ENCODE peak calls at places on chromosomes 4 and X, in eight cellular contexts. L is GM23338; U is thyroid gland; T is right lobe of liver; P is transverse colon; Q is ascending aorta; X is stomach; S is naive thymus-derived CD4-positive, alpha-beta T cell. O is an unnamed sample. For H3K4me1, the result is how much of the 10 kb centered on the place peaks cover.

GRCh38 chr4:152014280-152014679 is 253.5 kb upstream of the GATB start:
- DNase-seq in Q (no peak), T (no peak), X (no peak), P (peak), L (no peak), U (no peak), S (no peak), O (no peak)

GRCh38 chr4:168496834-168497233 is at the start of gene PALLD:
- DNase-seq in P (no peak), Q (no peak), L (no peak), X (no peak), T (no peak), S (no peak), U (peak), O (no peak)

GRCh38 chr4:101345271-101345595 is 2.1 kb downstream of the PPP3CA start:
- DNase-seq in U (no peak), P (no peak), T (no peak), Q (no peak), L (no peak), X (no peak), S (peak), O (no peak)

GRCh38 chr4:139686130-139686529 is 20.5 kb downstream of the MGST2 start:
- DNase-seq in X (no peak), S (no peak), Q (no peak), U (no peak), T (no peak), L (no peak), P (no peak), O (no peak)

GRCh38 chr4:7938513-7939376 is 916 bp downstream of the AFAP1 start:
- DNase-seq in Q (no peak), U (peak), P (peak), L (peak), X (peak), S (no peak), T (peak), O (no peak)

GRCh38 chr4:140234697-140235060 is 80.7 kb upstream of the MAML3 start:
- DNase-seq in X (no peak), P (no peak), L (no peak), Q (no peak), S (no peak), T (no peak), U (no peak), O (no peak)

GRCh38 chr4:79334341-79334740 is 8.5 kb upstream of the NAA11 start:
- DNase-seq in P (no peak), Q (no peak), X (no peak), S (no peak), L (no peak), T (no peak), U (no peak), O (no peak)

GRCh38 chr4:40651280-40651679 is 21.6 kb upstream of the RBM47 start:
- DNase-seq in S (no peak), Q (no peak), U (no peak), T (no peak), P (no peak), L (no peak), X (no peak), O (no peak)

GRCh38 chr4:146333187-146333894 is 119.0 kb downstream of the REELD1 start:
- DNase-seq in T (no peak), U (no peak), P (peak), Q (no peak), S (no peak), X (no peak), L (no peak), O (no peak)

GRCh38 chr4:173529505-173530325 is at the start of gene HAND2:
- DNase-seq in X (no peak), P (peak), T (no peak), Q (no peak), S (no peak), U (no peak), L (peak), O (no peak)

GRCh38 chr4:172982151-172982590 is 186.4 kb upstream of the GALNT7 start:
- DNase-seq in T (no peak), Q (peak), P (no peak), X (peak), S (no peak), L (no peak), U (peak), O (no peak)

GRCh38 chr4:110963621-110964020 is 340.7 kb upstream of the PITX2 start:
- DNase-seq in U (no peak), T (no peak), X (no peak), Q (no peak), L (no peak), P (no peak), S (no peak), O (no peak)

GRCh38 chrX:129553619-129554288 is 13.7 kb downstream of the OCRL start:
- DNase-seq in L (no peak), U (no peak), P (no peak), S (no peak), T (no peak), Q (no peak), X (no peak), O (no peak)

GRCh38 chrX:69195197-69195596 is 29.9 kb upstream of the PJA1 start:
- DNase-seq in X (no peak), U (no peak), P (no peak), Q (no peak), L (no peak), S (no peak), T (no peak), O (no peak)

GRCh38 chr4:142901166-142901662 is 55.1 kb upstream of the INPP4B start:
- DNase-seq in X (no peak), U (no peak), T (no peak), S (no peak), Q (no peak), L (no peak), P (no peak), O (no peak)

GRCh38 chr4:71214578-71214977 is 124.2 kb upstream of the SLC4A4 start:
- DNase-seq in S (no peak), Q (no peak), P (no peak), T (no peak), L (no peak), U (no peak), X (no peak), O (no peak)

GRCh38 chr4:132642196-132642817 is 506.8 kb upstream of the PCDH10 start:
- DNase-seq in Q (no peak), S (no peak), T (no peak), U (no peak), P (no peak), L (peak), X (no peak), O (no peak)

GRCh38 chr4:53651142-53651720 is 59.9 kb upstream of the LNX1 start:
- DNase-seq in P (peak), X (peak), Q (no peak), S (no peak), L (no peak), T (no peak), U (peak), O (peak)

GRCh38 chr4:124936427-124936826 is 223.9 kb upstream of the ANKRD50 start:
- DNase-seq in U (peak), X (peak), L (no peak), T (no peak), Q (no peak), S (no peak), P (no peak), O (no peak)

GRCh38 chr4:74338792-74339333 is 26.1 kb upstream of the EREG start:
- DNase-seq in L (no peak), U (no peak), X (no peak), S (no peak), P (no peak), T (no peak), Q (no peak), O (no peak)

GRCh38 chr4:123102897-123103489 is 180.6 kb upstream of the NUDT6 start:
- DNase-seq in T (no peak), S (peak), P (no peak), U (no peak), L (peak), X (no peak), Q (no peak), O (no peak)

GRCh38 chrX:83469551-83469950 is 38.5 kb upstream of the POU3F4 start:
- DNase-seq in T (peak), U (peak), X (peak), Q (no peak), L (peak), P (peak), S (no peak), O (no peak)

GRCh38 chrX:70208479-70208878 is 26.0 kb upstream of the AWAT1 start:
- DNase-seq in U (no peak), P (no peak), S (no peak), Q (no peak), L (no peak), X (no peak), T (no peak), O (no peak)

GRCh38 chr4:9937078-9937477 is 84.2 kb downstream of the SLC2A9 start:
- DNase-seq in X (no peak), Q (no peak), T (no peak), L (no peak), P (no peak), U (no peak), S (no peak), O (no peak)

GRCh38 chr4:169345207-169345788 is 74.5 kb upstream of the SH3RF1 start:
- DNase-seq in X (no peak), S (no peak), P (no peak), L (no peak), T (no peak), U (no peak), Q (no peak), O (no peak)

GRCh38 chrX:55007633-55008032 is 7.5 kb downstream of the APEX2 start:
- DNase-seq in S (no peak), X (peak), T (no peak), Q (no peak), L (no peak), U (no peak), P (peak), O (peak)

GRCh38 chr4:87078987-87079469 is 141.4 kb downstream of the KLHL8 start:
- DNase-seq in X (no peak), U (no peak), Q (no peak), S (no peak), P (no peak), L (no peak), T (no peak), O (no peak)

GRCh38 chr4:20253799-20254409 is 2.2 kb downstream of the SLIT2 start:
- DNase-seq in Q (no peak), X (no peak), U (peak), T (peak), L (peak), P (peak), S (no peak), O (peak)
- H3K4me3 ChIP-seq in Q (peak), X (peak), U (peak), T (peak), L (peak), P (peak), S (no peak), O (peak)

GRCh38 chrX:44343412-44343942 is at the start of gene EFHC2:
- DNase-seq in T (peak), Q (no peak), X (peak), L (peak), U (peak), P (peak), S (peak), O (peak)
- H3K27ac ChIP-seq in T (no peak), Q (no peak), X (no peak), L (no peak), U (no peak), P (no peak), S (peak), O (no peak)

DNA sequence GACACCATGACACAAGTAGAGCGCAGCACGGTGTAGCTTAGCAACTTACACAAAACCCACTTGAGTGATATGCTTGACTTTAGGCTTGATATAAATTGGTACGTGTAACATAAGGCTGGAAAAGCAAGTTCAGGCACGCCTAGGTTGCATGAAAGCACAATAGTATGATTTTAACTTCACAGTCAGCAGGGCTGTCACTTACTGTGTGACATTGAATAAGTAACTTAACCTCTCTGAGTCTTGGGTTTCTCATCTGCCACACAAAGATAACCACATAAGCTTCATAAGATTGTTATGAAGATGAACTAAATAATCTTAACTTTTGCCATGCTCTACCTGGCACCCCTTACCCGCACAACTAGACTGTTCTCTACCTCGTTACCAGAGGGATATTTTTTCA is 9.5 kb downstream of the SRD5A3 start:
- DNase-seq in S (no peak), X (no peak), Q (no peak), T (no peak), P (no peak), L (no peak), U (no peak), O (no peak)
- H3K4me1 ChIP-seq in S (under half), X (under half), Q (under half), T (under half), P (under half), L (under half), U (under half), O (under half)

DNA sequence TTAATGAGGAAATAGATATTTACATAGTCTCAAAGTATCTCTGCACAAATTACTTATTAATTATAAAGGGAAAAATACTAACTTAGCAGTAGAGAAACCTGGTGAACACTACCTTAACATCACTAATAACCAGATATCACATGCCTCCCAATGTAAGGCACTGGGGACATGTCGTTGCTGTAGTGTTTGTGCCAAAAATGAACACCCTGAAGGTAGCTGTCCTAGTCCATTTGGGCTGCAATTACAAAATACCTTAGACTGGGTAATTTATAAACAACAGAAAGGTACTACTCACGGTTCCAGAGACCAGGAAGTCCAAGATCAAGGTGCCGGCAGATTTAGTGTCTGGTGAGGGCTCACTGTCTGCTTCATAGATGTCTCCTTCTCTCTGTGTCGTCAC is 10.7 kb upstream of the MPC1L start:
- DNase-seq in T (no peak), Q (no peak), S (no peak), P (no peak), U (no peak), L (no peak), X (no peak), O (no peak)
- H3K4me3 ChIP-seq in T (no peak), Q (no peak), S (no peak), P (no peak), U (no peak), L (no peak), X (no peak), O (no peak)

GRCh38 chr4:134215636-134216340 is 14.2 kb upstream of the PABPC4L start:
- DNase-seq in Q (no peak), S (no peak), T (no peak), X (no peak), U (no peak), L (no peak), P (no peak), O (no peak)
- H3K27ac ChIP-seq in Q (no peak), S (no peak), T (no peak), X (no peak), U (no peak), L (no peak), P (no peak), O (no peak)

DNA sequence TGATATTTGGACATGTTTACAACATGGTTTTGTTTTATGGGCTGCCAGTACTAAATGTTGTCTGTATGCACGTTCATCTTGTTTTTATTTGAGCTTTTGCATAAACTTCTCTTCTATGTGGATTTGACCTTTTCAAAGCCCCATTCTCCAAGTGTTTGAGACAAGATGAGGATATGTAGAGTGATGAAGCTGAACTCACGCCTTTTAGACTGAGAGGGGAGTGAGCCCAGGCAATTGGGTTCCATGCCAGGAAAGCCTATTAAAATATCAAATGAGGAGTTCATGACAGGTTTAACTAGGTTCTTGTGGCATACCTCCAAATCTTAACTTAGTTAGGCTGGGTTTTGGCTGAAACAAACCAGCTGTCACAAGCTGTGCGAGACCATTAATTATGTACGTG is 170.4 kb upstream of the LDB2 start:
- DNase-seq in L (no peak), X (no peak), P (no peak), U (no peak), S (no peak), Q (no peak), T (no peak), O (no peak)
- H3K4me1 ChIP-seq in L (under half), X (under half), P (under half), U (under half), S (under half), Q (under half), T (under half), O (under half)